ENCODE peak calls at places on chromosomes 4 and X, in six cellular contexts. M is neuronal stem cell, Z is H1, U is IMR-90, W is mesenchymal stem cell, N is trophoblast cell. D is an unnamed sample.

GRCh38 chr4:38989487-38989886 is 42.7 kb downstream of the TMEM156 start:
- DNase-seq in M (no peak), Z (no peak), U (peak), W (no peak), N (no peak), D (no peak)

GRCh38 chr4:165009493-165010227 is 22.1 kb upstream of the TRIM60 start:
- DNase-seq in M (no peak), Z (no peak), U (no peak), W (no peak), N (no peak), D (no peak)

GRCh38 chrX:48475774-48476577 is at the start of gene FTSJ1:
- DNase-seq in M (peak), Z (no peak), U (peak), W (peak), N (peak), D (peak)

GRCh38 chrX:22686138-22686541 is 313.6 kb upstream of the DDX53 start:
- DNase-seq in M (no peak), Z (no peak), U (peak), W (peak), N (no peak), D (no peak)

GRCh38 chrX:136259543-136259942 is 8.3 kb upstream of the MAP7D3 start:
- DNase-seq in M (no peak), Z (no peak), U (peak), W (peak), N (no peak), D (no peak)

GRCh38 chr4:170008376-170008775 is 17.8 kb downstream of the MFAP3L start:
- DNase-seq in M (no peak), Z (no peak), U (no peak), W (no peak), N (no peak), D (no peak)

GRCh38 chrX:53080628-53081580 is 1.3 kb upstream of the TSPYL2 start:
- DNase-seq in M (no peak), Z (no peak), U (peak), W (no peak), N (no peak), D (no peak)

GRCh38 chr4:47510506-47511143 is 25.6 kb downstream of the ATP10D start:
- DNase-seq in M (no peak), Z (no peak), U (peak), W (peak), N (peak), D (no peak)

GRCh38 chrX:132077414-132077813 is 50.4 kb downstream of the FRMD7 start:
- DNase-seq in M (no peak), Z (no peak), U (no peak), W (no peak), N (no peak), D (no peak)

GRCh38 chr4:1396806-1397455 is 9.3 kb downstream of the NKX1-1 start:
- DNase-seq in M (no peak), Z (no peak), U (no peak), W (no peak), N (no peak), D (no peak)

GRCh38 chrX:150544835-150545790 is 23.3 kb upstream of the MTM1 start:
- DNase-seq in M (no peak), Z (no peak), U (no peak), W (no peak), N (no peak), D (no peak)

GRCh38 chrX:47562615-47563243 is 1.7 kb downstream of the ARAF start:
- DNase-seq in M (no peak), Z (no peak), U (no peak), W (peak), N (peak), D (no peak)

GRCh38 chr4:6245246-6246169 is 24.1 kb upstream of the WFS1 start:
- DNase-seq in M (no peak), Z (no peak), U (no peak), W (no peak), N (no peak), D (peak)

GRCh38 chrX:31209005-31209612 is 137.3 kb upstream of the FTHL17 start:
- DNase-seq in M (no peak), Z (no peak), U (peak), W (peak), N (peak), D (no peak)

GRCh38 chr4:145480257-145480656 is 1.4 kb upstream of the SMAD1 start:
- DNase-seq in M (no peak), Z (no peak), U (no peak), W (no peak), N (no peak), D (no peak)

GRCh38 chrX:129593137-129593536 is 53.1 kb downstream of the OCRL start:
- DNase-seq in M (no peak), Z (no peak), U (peak), W (no peak), N (no peak), D (no peak)

GRCh38 chr4:74096265-74096980 is 2.6 kb downstream of the CXCL2 start:
- DNase-seq in M (no peak), Z (no peak), U (no peak), W (peak), N (no peak), D (no peak)

GRCh38 chr4:14862881-14863280 is 139.4 kb upstream of the CPEB2 start:
- DNase-seq in M (no peak), Z (no peak), U (no peak), W (no peak), N (no peak), D (peak)

GRCh38 chr4:138110815-138111214 is 131.3 kb downstream of the SLC7A11 start:
- DNase-seq in M (no peak), Z (no peak), U (peak), W (no peak), N (no peak), D (no peak)

GRCh38 chr4:2266821-2267220 is 4.9 kb upstream of the MXD4 start:
- DNase-seq in M (no peak), Z (no peak), U (no peak), W (no peak), N (no peak), D (no peak)

DNA sequence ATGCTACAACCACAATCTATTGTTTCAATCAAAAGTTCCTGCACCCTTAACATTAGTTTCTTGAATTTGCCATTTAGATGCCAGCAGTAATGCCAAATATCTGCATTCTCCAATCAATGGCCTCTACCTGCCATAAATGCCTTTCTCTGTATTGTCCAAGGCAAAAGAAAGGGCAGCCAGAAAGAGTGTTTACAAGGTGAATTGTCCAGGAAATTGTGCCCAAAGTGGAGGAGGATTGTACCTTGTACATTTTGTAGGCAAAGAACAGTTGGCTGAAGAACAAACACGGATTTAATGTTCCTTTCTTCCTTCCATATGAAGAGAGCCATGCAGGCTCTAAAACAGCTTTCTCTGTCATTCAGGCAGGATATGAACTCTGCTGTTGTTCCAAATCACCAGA is 181.5 kb downstream of the GUCY2F start:
- DNase-seq in M (no peak), Z (no peak), U (no peak), W (no peak), N (no peak), D (no peak)
- H4K91ac ChIP-seq in M (no peak), Z (no peak), U (no peak), W (no peak), N (no peak), D (no peak)

GRCh38 chr4:44674471-44674870 is 3.7 kb upstream of the GUF1 start:
- DNase-seq in M (no peak), Z (no peak), U (no peak), W (no peak), N (no peak), D (no peak)

GRCh38 chr4:44678094-44679023 is at the start of gene GUF1:
- DNase-seq in M (peak), Z (peak), U (peak), W (peak), N (peak), D (peak)

GRCh38 chr4:44684648-44685047 is 6.4 kb downstream of the GUF1 start:
- DNase-seq in M (no peak), Z (no peak), U (no peak), W (no peak), N (no peak), D (no peak)

GRCh38 chr4:44679060-44679459 is 840 bp downstream of the GUF1 start:
- DNase-seq in M (no peak), Z (no peak), U (no peak), W (no peak), N (no peak), D (no peak)
- H4K8ac ChIP-seq in M (no peak), Z (no peak), U (peak), W (no peak), N (peak), D (no peak)

GRCh38 chrX:111098874-111099273 is 2.9 kb downstream of the PAK3 start:
- DNase-seq in M (peak), Z (no peak), U (peak), W (no peak), N (peak), D (peak)
- H3K4me2 ChIP-seq in M (no peak), Z (peak), U (no peak), W (no peak), N (no peak), D (peak)

GRCh38 chr4:152236519-152237056 is 299.3 kb downstream of the FBXW7 start:
- DNase-seq in M (no peak), Z (no peak), U (no peak), W (no peak), N (peak), D (no peak)

GRCh38 chr4:152240232-152240631 is 295.7 kb downstream of the FBXW7 start:
- DNase-seq in M (no peak), Z (no peak), U (no peak), W (no peak), N (no peak), D (no peak)

GRCh38 chr4:152239216-152239615 is 296.7 kb downstream of the FBXW7 start:
- DNase-seq in M (no peak), Z (no peak), U (no peak), W (no peak), N (no peak), D (no peak)

GRCh38 chr4:152234571-152234970 is 301.3 kb downstream of the FBXW7 start:
- DNase-seq in M (no peak), Z (no peak), U (no peak), W (no peak), N (no peak), D (no peak)

GRCh38 chr4:152235718-152236117 is 300.2 kb downstream of the FBXW7 start:
- DNase-seq in M (no peak), Z (no peak), U (no peak), W (no peak), N (peak), D (no peak)
- H4K91ac ChIP-seq in M (no peak), Z (no peak), U (no peak), W (no peak), N (no peak), D (no peak)

DNA sequence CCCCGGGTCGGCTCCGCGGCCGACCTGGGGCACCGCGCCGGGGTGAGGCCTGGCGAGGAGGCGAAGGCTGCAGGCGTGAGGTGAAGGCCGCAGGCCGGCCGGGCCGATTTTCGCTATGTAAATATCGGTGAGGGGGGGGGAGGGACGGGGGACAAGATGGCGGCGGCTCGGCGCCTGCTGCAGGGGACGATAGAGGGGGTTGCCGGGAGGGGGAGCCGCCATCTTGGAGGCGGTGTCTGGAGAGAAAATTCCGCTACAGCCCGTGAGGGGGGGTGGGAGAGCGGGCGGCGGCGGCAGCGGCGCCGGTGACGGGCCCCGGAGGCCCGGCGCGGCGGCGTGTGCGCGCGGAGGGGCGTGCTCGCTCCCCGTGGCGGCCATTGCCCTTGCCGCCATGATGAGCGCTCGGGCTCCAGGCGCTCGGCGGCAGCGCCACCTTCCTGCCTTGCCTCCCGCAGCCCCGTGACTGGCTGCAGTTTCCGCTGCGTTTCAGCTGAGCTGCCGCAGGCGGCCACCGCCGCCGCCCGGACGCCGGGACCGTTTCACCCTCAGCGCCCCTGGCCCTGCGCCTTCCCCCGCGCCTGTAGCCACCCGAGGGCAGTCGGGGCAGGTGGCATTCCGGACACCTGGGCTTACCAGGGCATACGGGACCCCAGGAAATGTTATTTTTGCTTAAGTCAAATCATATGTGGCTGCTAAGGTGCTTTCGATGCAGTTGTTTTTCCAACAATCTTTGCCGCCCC is 692 bp downstream of the ZFX start:
- DNase-seq in M (peak), Z (peak), U (peak), W (peak), N (peak), D (peak)
- H4K8ac ChIP-seq in M (no peak), Z (peak), U (no peak), W (peak), N (peak), D (no peak)

GRCh38 chr4:99847362-99847976 is 30.8 kb downstream of the DAPP1 start:
- DNase-seq in M (no peak), Z (no peak), U (no peak), W (no peak), N (peak), D (no peak)
- H3K4me2 ChIP-seq in M (no peak), Z (no peak), U (no peak), W (no peak), N (no peak), D (no peak)

DNA sequence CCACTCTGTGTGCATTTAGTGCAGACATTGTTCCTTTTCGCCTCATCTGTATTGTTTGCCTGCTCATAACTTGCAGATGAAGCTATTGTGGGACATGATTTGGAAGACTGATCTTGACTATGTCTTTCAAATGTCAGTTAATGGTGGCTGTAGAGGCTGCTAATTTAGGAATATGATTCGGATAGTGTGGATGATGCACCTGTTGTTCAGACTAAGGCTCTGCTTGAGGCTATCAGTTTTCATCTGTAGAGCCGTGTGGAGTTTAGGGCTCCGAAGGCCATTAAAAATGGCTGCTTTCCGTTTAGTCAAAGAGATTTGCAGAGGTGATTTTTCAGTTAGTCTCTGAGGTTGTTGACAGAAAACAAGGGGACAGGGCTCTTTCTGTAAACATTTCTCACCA is 102.0 kb downstream of the GBA3 start:
- DNase-seq in M (no peak), Z (no peak), U (no peak), W (no peak), N (no peak), D (no peak)
- H4K91ac ChIP-seq in M (no peak), Z (no peak), U (no peak), W (no peak), N (no peak), D (no peak)